ENCODE peak calls at places on chromosomes 12 and 14, in four cellular contexts. F, N, W and S are unnamed samples.

GRCh38 chr12:114858388-114859146 is 174.6 kb upstream of the TBX3 start:
- DNase-seq in F (no peak), N (no peak), W (peak; percentile 27), S (no peak)

GRCh38 chr12:57086951-57087688 is 1.8 kb upstream of the NAB2 start:
- DNase-seq in F (no peak), N (no peak), W (peak; percentile 90), S (no peak)

GRCh38 chr12:2286461-2287131 is 233.8 kb downstream of the CACNA1C start:
- DNase-seq in F (no peak), N (no peak), W (no peak), S (no peak)

GRCh38 chr12:39389399-39390150 is 53.3 kb downstream of the KIF21A start:
- DNase-seq in F (no peak), N (no peak), W (no peak), S (no peak)

GRCh38 chr12:40137252-40137651 is 31.4 kb upstream of the SLC2A13 start:
- DNase-seq in F (no peak), N (no peak), W (no peak), S (no peak)

GRCh38 chr12:67447180-67447579 is 178.0 kb downstream of the CAND1 start:
- DNase-seq in F (no peak), N (no peak), W (no peak), S (no peak)

GRCh38 chr12:57657744-57658143 is 24.7 kb upstream of the B4GALNT1 start:
- DNase-seq in F (no peak), N (no peak), W (no peak), S (no peak)

GRCh38 chr12:57215668-57216013 is 953 bp upstream of the NXPH4 start:
- DNase-seq in F (peak; percentile 64), N (no peak), W (no peak), S (no peak)

GRCh38 chr14:29558516-29558915 is 369.1 kb downstream of the PRKD1 start:
- DNase-seq in F (no peak), N (no peak), W (no peak), S (no peak)

GRCh38 chr14:73269729-73270651 is 32.7 kb downstream of the PAPLN start:
- DNase-seq in F (no peak), N (no peak), W (no peak), S (no peak)

GRCh38 chr12:92505373-92506340 is 197.1 kb upstream of the PLEKHG7 start:
- DNase-seq in F (no peak), N (peak; percentile 86), W (no peak), S (peak; percentile 62)

GRCh38 chr14:24802236-24802635 is 168.2 kb upstream of the GZMB start:
- DNase-seq in F (no peak), N (no peak), W (no peak), S (no peak)
- TF ChIP-seq SPI1 in F (no peak), N (no peak), W (no peak), S (no peak)

DNA sequence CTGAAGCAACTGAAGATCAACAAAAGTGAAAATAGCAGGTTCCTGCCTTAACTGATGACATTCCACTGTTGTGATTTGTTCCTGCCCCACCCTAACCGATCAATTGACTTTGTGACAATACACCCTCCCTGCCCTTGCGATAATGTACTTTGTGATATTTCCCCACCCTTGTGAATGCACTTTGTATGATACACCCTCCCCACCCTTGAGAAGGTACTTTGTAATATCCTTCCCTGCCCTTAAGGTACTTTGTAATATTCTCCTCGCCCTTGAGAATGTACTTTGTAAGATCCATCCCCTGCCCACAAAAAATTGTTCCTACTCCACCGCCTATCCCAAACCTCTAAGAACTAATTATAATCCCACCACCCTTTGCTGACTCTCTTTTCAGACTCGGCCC is 41.4 kb downstream of the BCAT1 start:
- DNase-seq in F (no peak), N (no peak), W (no peak), S (no peak)
- TF ChIP-seq SPI1 in F (no peak), N (no peak), W (no peak), S (no peak)

DNA sequence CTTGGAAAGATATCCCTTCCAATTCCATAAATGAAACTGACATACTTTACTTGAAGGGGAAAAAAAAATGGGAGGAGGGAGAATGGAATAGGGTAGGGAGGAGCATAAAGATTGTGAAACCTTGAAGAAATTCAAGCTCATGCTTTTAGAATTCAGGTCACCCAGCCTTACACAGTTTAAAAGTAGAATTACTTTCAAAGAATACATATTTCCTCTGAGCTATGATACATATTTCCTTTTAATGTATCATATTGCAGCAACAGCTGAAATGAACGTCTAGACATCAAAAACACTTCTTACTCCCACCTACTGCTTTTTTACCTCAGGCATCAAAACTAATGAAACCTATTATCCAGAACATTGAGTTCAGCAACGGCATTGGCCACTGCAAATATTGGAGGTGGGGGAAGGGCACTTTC is 156.0 kb downstream of the MED13L start:
- DNase-seq in F (no peak), N (no peak), W (no peak), S (no peak)
- TF ChIP-seq SPI1 in F (no peak), N (no peak), W (no peak), S (no peak)

GRCh38 chr14:92589213-92589852 is 75.8 kb downstream of the RIN3 start:
- DNase-seq in F (no peak), N (no peak), W (no peak), S (no peak)
- TF ChIP-seq SPI1 in F (no peak), N (no peak), W (no peak), S (no peak)

GRCh38 chr12:107275530-107275929 is 182.2 kb upstream of the CRY1 start:
- DNase-seq in F (no peak), N (no peak), W (no peak), S (no peak)

GRCh38 chr12:107282628-107283027 is 189.3 kb upstream of the CRY1 start:
- DNase-seq in F (no peak), N (no peak), W (no peak), S (no peak)

GRCh38 chr12:107283652-107284051 is 190.3 kb upstream of the CRY1 start:
- DNase-seq in F (no peak), N (no peak), W (no peak), S (no peak)

GRCh38 chr12:107277850-107278249 is 184.5 kb upstream of the CRY1 start:
- DNase-seq in F (no peak), N (no peak), W (no peak), S (no peak)
- TF ChIP-seq SPI1 in F (peak; percentile 49), N (peak; percentile 38), W (no peak), S (peak; percentile 82)

DNA sequence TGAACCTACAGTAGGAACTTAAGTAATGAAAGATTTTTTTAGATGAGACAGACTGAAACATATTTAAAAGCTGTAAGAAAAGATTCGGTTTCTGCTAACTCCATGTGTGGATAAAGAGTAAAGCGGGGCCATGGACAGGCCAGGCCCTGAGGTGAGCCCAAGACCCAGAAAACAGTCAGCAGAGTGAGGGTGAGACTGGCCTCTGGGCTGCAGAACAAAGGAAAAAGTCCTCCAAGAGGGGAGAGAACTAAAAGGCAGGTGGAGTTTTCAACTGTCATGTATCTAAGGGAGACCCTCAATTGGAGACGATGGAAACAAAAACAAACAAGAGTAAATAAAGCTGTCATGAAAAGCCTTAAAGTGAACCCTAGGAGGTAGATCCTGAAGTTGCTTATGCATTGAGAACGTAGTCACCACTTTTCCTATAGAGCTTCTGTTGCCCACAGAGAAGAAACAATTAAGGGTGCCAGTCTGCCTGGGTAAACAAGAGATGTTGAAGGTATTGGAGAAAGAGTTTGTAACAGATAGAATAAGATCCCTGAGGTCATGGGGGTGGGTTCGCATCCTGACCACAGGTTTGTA is 268.9 kb upstream of the PDE3A start:
- DNase-seq in F (no peak), N (no peak), W (no peak), S (no peak)
- TF ChIP-seq SPI1 in F (no peak), N (no peak), W (no peak), S (no peak)